ENCODE peak calls at places on chromosomes 4 and X, in eight cellular contexts. One of them, this sample, is unnamed.

GRCh38 chrX:155611302-155611701 is 1.4 kb downstream of the TMLHE start:
- DNase-seq in SK-N-SH: no peak
- DNase-seq in HCT116: no peak
- DNase-seq in suprapubic skin: no peak
- DNase-seq in transverse colon: no peak
- DNase-seq in SK-N-MC: no peak
- DNase-seq in spleen: no peak
- DNase-seq in HL-60: no peak
- DNase-seq in this sample: no peak

GRCh38 chr4:4603592-4603991 is 61.7 kb upstream of the STX18 start:
- DNase-seq in HCT116: no peak
- DNase-seq in HL-60: no peak
- DNase-seq in spleen: no peak
- DNase-seq in SK-N-SH: no peak
- DNase-seq in suprapubic skin: no peak
- DNase-seq in SK-N-MC: no peak
- DNase-seq in transverse colon: no peak
- DNase-seq in this sample: no peak

GRCh38 chrX:154056739-154057367 is 37.2 kb upstream of the IRAK1 start:
- DNase-seq in SK-N-MC: no peak
- DNase-seq in spleen: no peak
- DNase-seq in HL-60: peak; percentile 37
- DNase-seq in SK-N-SH: no peak
- DNase-seq in HCT116: no peak
- DNase-seq in suprapubic skin: no peak
- DNase-seq in transverse colon: peak; percentile 31
- DNase-seq in this sample: peak; percentile 26

GRCh38 chr4:133865606-133866327 is 335.8 kb downstream of the PABPC4L start:
- DNase-seq in HL-60: no peak
- DNase-seq in SK-N-MC: no peak
- DNase-seq in transverse colon: no peak
- DNase-seq in suprapubic skin: no peak
- DNase-seq in SK-N-SH: no peak
- DNase-seq in HCT116: peak; percentile 75
- DNase-seq in spleen: no peak
- DNase-seq in this sample: no peak

GRCh38 chr4:140135529-140136021 is 18.4 kb downstream of the MAML3 start:
- DNase-seq in SK-N-MC: no peak
- DNase-seq in HL-60: no peak
- DNase-seq in spleen: no peak
- DNase-seq in transverse colon: peak; percentile 15
- DNase-seq in SK-N-SH: peak; percentile 84
- DNase-seq in suprapubic skin: no peak
- DNase-seq in HCT116: no peak
- DNase-seq in this sample: no peak

GRCh38 chrX:20217906-20218305 is 48.8 kb downstream of the RPS6KA3 start:
- DNase-seq in HL-60: no peak
- DNase-seq in transverse colon: no peak
- DNase-seq in spleen: no peak
- DNase-seq in suprapubic skin: no peak
- DNase-seq in HCT116: no peak
- DNase-seq in SK-N-SH: no peak
- DNase-seq in SK-N-MC: no peak
- DNase-seq in this sample: no peak

GRCh38 chrX:6226646-6227444 is 1.8 kb downstream of the NLGN4X start:
- DNase-seq in spleen: peak; percentile 73
- DNase-seq in suprapubic skin: no peak
- DNase-seq in transverse colon: no peak
- DNase-seq in SK-N-MC: no peak
- DNase-seq in HL-60: no peak
- DNase-seq in HCT116: no peak
- DNase-seq in SK-N-SH: peak; percentile 68
- DNase-seq in this sample: no peak

GRCh38 chrX:40474205-40474626 is 106.6 kb upstream of the ATP6AP2 start:
- DNase-seq in transverse colon: no peak
- DNase-seq in HCT116: no peak
- DNase-seq in spleen: no peak
- DNase-seq in suprapubic skin: no peak
- DNase-seq in SK-N-MC: no peak
- DNase-seq in SK-N-SH: peak; percentile 66
- DNase-seq in HL-60: no peak
- DNase-seq in this sample: no peak

GRCh38 chr4:94500696-94501095 is 49.0 kb downstream of the PDLIM5 start:
- DNase-seq in HL-60: no peak
- DNase-seq in spleen: no peak
- DNase-seq in HCT116: no peak
- DNase-seq in SK-N-MC: no peak
- DNase-seq in suprapubic skin: no peak
- DNase-seq in transverse colon: no peak
- DNase-seq in SK-N-SH: no peak
- DNase-seq in this sample: no peak

GRCh38 chr4:173522874-173523395 is 7.1 kb downstream of the HAND2 start:
- DNase-seq in spleen: no peak
- DNase-seq in transverse colon: no peak
- DNase-seq in SK-N-SH: no peak
- DNase-seq in HCT116: no peak
- DNase-seq in suprapubic skin: no peak
- DNase-seq in SK-N-MC: no peak
- DNase-seq in HL-60: no peak
- DNase-seq in this sample: no peak

GRCh38 chr4:168474660-168475320 is 5.5 kb downstream of the DDX60L start:
- DNase-seq in SK-N-SH: no peak
- DNase-seq in SK-N-MC: peak; percentile 79
- DNase-seq in spleen: no peak
- DNase-seq in HL-60: no peak
- DNase-seq in HCT116: no peak
- DNase-seq in suprapubic skin: no peak
- DNase-seq in transverse colon: no peak
- DNase-seq in this sample: no peak

GRCh38 chrX:24890677-24891076 is 125.1 kb downstream of the ARX start:
- DNase-seq in spleen: no peak
- DNase-seq in suprapubic skin: no peak
- DNase-seq in SK-N-SH: no peak
- DNase-seq in HCT116: no peak
- DNase-seq in HL-60: no peak
- DNase-seq in transverse colon: no peak
- DNase-seq in SK-N-MC: no peak
- DNase-seq in this sample: no peak

GRCh38 chrX:131762802-131763234 is 218.9 kb downstream of the OR13H1 start:
- DNase-seq in SK-N-SH: peak; percentile 50
- DNase-seq in suprapubic skin: no peak
- DNase-seq in SK-N-MC: no peak
- DNase-seq in HL-60: no peak
- DNase-seq in transverse colon: peak; percentile 61
- DNase-seq in spleen: no peak
- DNase-seq in HCT116: no peak
- DNase-seq in this sample: no peak

GRCh38 chr4:150145090-150145949 is 67.1 kb downstream of the DCLK2 start:
- DNase-seq in SK-N-SH: no peak
- DNase-seq in suprapubic skin: no peak
- DNase-seq in spleen: no peak
- DNase-seq in SK-N-MC: no peak
- DNase-seq in HCT116: no peak
- DNase-seq in HL-60: no peak
- DNase-seq in transverse colon: no peak
- DNase-seq in this sample: no peak

GRCh38 chr4:138407329-138407728 is 165.2 kb upstream of the SLC7A11 start:
- DNase-seq in SK-N-SH: no peak
- DNase-seq in spleen: no peak
- DNase-seq in HCT116: no peak
- DNase-seq in suprapubic skin: no peak
- DNase-seq in SK-N-MC: no peak
- DNase-seq in HL-60: no peak
- DNase-seq in transverse colon: no peak
- DNase-seq in this sample: no peak

GRCh38 chrX:11416600-11416999 is 123.4 kb downstream of the AMELX start:
- DNase-seq in SK-N-MC: no peak
- DNase-seq in HL-60: no peak
- DNase-seq in SK-N-SH: no peak
- DNase-seq in spleen: no peak
- DNase-seq in HCT116: no peak
- DNase-seq in suprapubic skin: no peak
- DNase-seq in transverse colon: no peak
- DNase-seq in this sample: no peak

GRCh38 chr4:174663254-174663653 is 141.0 kb upstream of the HPGD start:
- DNase-seq in SK-N-SH: no peak
- DNase-seq in HL-60: no peak
- DNase-seq in suprapubic skin: no peak
- DNase-seq in SK-N-MC: no peak
- DNase-seq in transverse colon: no peak
- DNase-seq in HCT116: no peak
- DNase-seq in spleen: no peak
- DNase-seq in this sample: no peak

GRCh38 chr4:123168812-123169211 is 227.8 kb upstream of the SPRY1 start:
- DNase-seq in spleen: no peak
- DNase-seq in HCT116: no peak
- DNase-seq in SK-N-SH: no peak
- DNase-seq in suprapubic skin: no peak
- DNase-seq in transverse colon: no peak
- DNase-seq in HL-60: no peak
- DNase-seq in SK-N-MC: no peak
- DNase-seq in this sample: no peak
- TF ChIP-seq POLR2AphosphoS5 in spleen: no peak
- TF ChIP-seq POLR2AphosphoS5 in HCT116: no peak
- TF ChIP-seq POLR2AphosphoS5 in SK-N-SH: no peak
- TF ChIP-seq POLR2AphosphoS5 in suprapubic skin: no peak
- TF ChIP-seq POLR2AphosphoS5 in transverse colon: no peak
- TF ChIP-seq POLR2AphosphoS5 in HL-60: no peak
- TF ChIP-seq POLR2AphosphoS5 in SK-N-MC: no peak
- TF ChIP-seq POLR2AphosphoS5 in this sample: no peak

GRCh38 chrX:16874458-16875095 is 4.4 kb upstream of the RBBP7 start:
- DNase-seq in transverse colon: no peak
- DNase-seq in SK-N-SH: no peak
- DNase-seq in spleen: no peak
- DNase-seq in HCT116: no peak
- DNase-seq in HL-60: no peak
- DNase-seq in suprapubic skin: no peak
- DNase-seq in SK-N-MC: no peak
- DNase-seq in this sample: no peak
- H3K4me3 ChIP-seq in transverse colon: no peak overlapping the region
- H3K4me3 ChIP-seq in SK-N-SH: no peak overlapping the region
- H3K4me3 ChIP-seq in spleen: no peak overlapping the region
- H3K4me3 ChIP-seq in HCT116: no peak overlapping the region
- H3K4me3 ChIP-seq in HL-60: no peak overlapping the region
- H3K4me3 ChIP-seq in suprapubic skin: no peak overlapping the region
- H3K4me3 ChIP-seq in SK-N-MC: no peak overlapping the region
- H3K4me3 ChIP-seq in this sample: no peak overlapping the region

GRCh38 chr4:185542626-185543336 is 7.5 kb upstream of the PDLIM3 start:
- DNase-seq in HCT116: no peak
- DNase-seq in SK-N-SH: no peak
- DNase-seq in transverse colon: peak; percentile 58
- DNase-seq in suprapubic skin: no peak
- DNase-seq in SK-N-MC: no peak
- DNase-seq in spleen: no peak
- DNase-seq in HL-60: no peak
- DNase-seq in this sample: no peak
- TF ChIP-seq POLR2AphosphoS5 in HCT116: no peak
- TF ChIP-seq POLR2AphosphoS5 in SK-N-SH: no peak
- TF ChIP-seq POLR2AphosphoS5 in transverse colon: peak; percentile 71
- TF ChIP-seq POLR2AphosphoS5 in suprapubic skin: no peak
- TF ChIP-seq POLR2AphosphoS5 in SK-N-MC: no peak
- TF ChIP-seq POLR2AphosphoS5 in spleen: peak; percentile 49
- TF ChIP-seq POLR2AphosphoS5 in HL-60: no peak
- TF ChIP-seq POLR2AphosphoS5 in this sample: no peak

GRCh38 chr4:163330828-163331628 is 1.4 kb downstream of the NPY1R start:
- DNase-seq in SK-N-SH: no peak
- DNase-seq in suprapubic skin: no peak
- DNase-seq in SK-N-MC: no peak
- DNase-seq in transverse colon: peak; percentile 19
- DNase-seq in spleen: no peak
- DNase-seq in HL-60: no peak
- DNase-seq in HCT116: no peak
- DNase-seq in this sample: no peak
- H3K4me3 ChIP-seq in SK-N-SH: no peak overlapping the region
- H3K4me3 ChIP-seq in suprapubic skin: peak overlapping the region; percentile 58
- H3K4me3 ChIP-seq in SK-N-MC: peak overlapping the region; percentile 91
- H3K4me3 ChIP-seq in transverse colon: no peak overlapping the region
- H3K4me3 ChIP-seq in spleen: peak overlapping the region; percentile 37
- H3K4me3 ChIP-seq in HL-60: no peak overlapping the region
- H3K4me3 ChIP-seq in HCT116: no peak overlapping the region
- H3K4me3 ChIP-seq in this sample: peak overlapping the region; percentile 80

GRCh38 chr4:147830102-147830463 is 98.2 kb downstream of the ARHGAP10 start:
- DNase-seq in transverse colon: no peak
- DNase-seq in SK-N-MC: no peak
- DNase-seq in HL-60: no peak
- DNase-seq in HCT116: no peak
- DNase-seq in SK-N-SH: no peak
- DNase-seq in spleen: no peak
- DNase-seq in suprapubic skin: no peak
- DNase-seq in this sample: no peak

GRCh38 chr4:147826288-147826646 is 94.4 kb downstream of the ARHGAP10 start:
- DNase-seq in transverse colon: no peak
- DNase-seq in SK-N-SH: no peak
- DNase-seq in HCT116: no peak
- DNase-seq in spleen: no peak
- DNase-seq in SK-N-MC: no peak
- DNase-seq in HL-60: no peak
- DNase-seq in suprapubic skin: no peak
- DNase-seq in this sample: no peak

GRCh38 chr4:147829401-147830101 is 97.7 kb downstream of the ARHGAP10 start:
- DNase-seq in HCT116: no peak
- DNase-seq in SK-N-MC: no peak
- DNase-seq in suprapubic skin: no peak
- DNase-seq in spleen: no peak
- DNase-seq in transverse colon: peak; percentile 49
- DNase-seq in HL-60: no peak
- DNase-seq in SK-N-SH: no peak
- DNase-seq in this sample: no peak

GRCh38 chr4:147830987-147831386 is 99.1 kb downstream of the ARHGAP10 start:
- DNase-seq in suprapubic skin: no peak
- DNase-seq in HCT116: no peak
- DNase-seq in transverse colon: no peak
- DNase-seq in SK-N-MC: no peak
- DNase-seq in SK-N-SH: no peak
- DNase-seq in HL-60: no peak
- DNase-seq in spleen: no peak
- DNase-seq in this sample: no peak

DNA sequence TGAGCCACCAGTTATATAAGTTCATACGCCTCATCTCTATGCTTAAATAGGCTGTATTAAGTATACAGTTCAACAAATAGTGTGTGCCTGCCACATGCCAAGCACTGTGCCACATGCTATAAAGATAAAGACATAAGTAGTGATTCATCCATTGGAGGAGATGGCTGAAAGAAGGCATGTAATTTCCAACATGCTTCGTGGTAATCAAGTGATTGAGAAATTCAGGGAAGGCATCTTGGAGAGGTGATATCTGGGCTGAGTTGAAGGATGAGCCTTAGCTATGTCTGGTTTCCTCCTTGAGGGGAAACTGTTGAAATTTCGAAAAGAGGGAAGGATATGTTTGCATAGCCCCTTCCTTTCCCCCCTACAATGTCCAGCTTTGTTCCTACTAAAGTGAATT is 96.5 kb downstream of the ARHGAP10 start:
- DNase-seq in HCT116: no peak
- DNase-seq in suprapubic skin: no peak
- DNase-seq in spleen: no peak
- DNase-seq in SK-N-SH: no peak
- DNase-seq in transverse colon: no peak
- DNase-seq in HL-60: no peak
- DNase-seq in SK-N-MC: no peak
- DNase-seq in this sample: no peak
- TF ChIP-seq POLR2AphosphoS5 in HCT116: no peak
- TF ChIP-seq POLR2AphosphoS5 in suprapubic skin: peak; percentile 16
- TF ChIP-seq POLR2AphosphoS5 in spleen: no peak
- TF ChIP-seq POLR2AphosphoS5 in SK-N-SH: no peak
- TF ChIP-seq POLR2AphosphoS5 in transverse colon: no peak
- TF ChIP-seq POLR2AphosphoS5 in HL-60: no peak
- TF ChIP-seq POLR2AphosphoS5 in SK-N-MC: no peak
- TF ChIP-seq POLR2AphosphoS5 in this sample: no peak

GRCh38 chrX:107206697-107207065 is 270 bp downstream of the DNAAF6 start:
- DNase-seq in suprapubic skin: no peak
- DNase-seq in transverse colon: no peak
- DNase-seq in HL-60: no peak
- DNase-seq in SK-N-MC: no peak
- DNase-seq in HCT116: no peak
- DNase-seq in spleen: no peak
- DNase-seq in SK-N-SH: no peak
- DNase-seq in this sample: no peak
- H3K4me3 ChIP-seq in suprapubic skin: peak overlapping the region; percentile 50
- H3K4me3 ChIP-seq in transverse colon: no peak overlapping the region
- H3K4me3 ChIP-seq in HL-60: no peak overlapping the region
- H3K4me3 ChIP-seq in SK-N-MC: peak overlapping the region; percentile 77
- H3K4me3 ChIP-seq in HCT116: peak overlapping the region; percentile 71
- H3K4me3 ChIP-seq in spleen: no peak overlapping the region
- H3K4me3 ChIP-seq in SK-N-SH: peak overlapping the region; percentile 62
- H3K4me3 ChIP-seq in this sample: no peak overlapping the region

This sample was measured in breast epithelium.